ENCODE peak calls at places on chromosomes 5 and 9, in six cellular contexts. One of them, this sample, is unnamed.

GRCh38 chr9:74527718-74528117 is 30.6 kb downstream of the RORB start:
- DNase-seq in vagina: no peak
- DNase-seq in upper lobe of right lung: no peak
- DNase-seq in frontal cortex: no peak
- DNase-seq in activated CD8-positive, alpha-beta memory T cell treated with anti-CD3 and anti-CD28 coated beads for 48 hours: no peak
- DNase-seq in Right ventricle myocardium superior: no peak
- DNase-seq in this sample: no peak

GRCh38 chr5:172501708-172502379 is 47.5 kb upstream of the SH3PXD2B start:
- DNase-seq in vagina: peak
- DNase-seq in upper lobe of right lung: peak
- DNase-seq in frontal cortex: no peak
- DNase-seq in activated CD8-positive, alpha-beta memory T cell treated with anti-CD3 and anti-CD28 coated beads for 48 hours: no peak
- DNase-seq in Right ventricle myocardium superior: no peak
- DNase-seq in this sample: no peak

GRCh38 chr5:133397432-133397831 is 214.9 kb downstream of the FSTL4 start:
- DNase-seq in vagina: peak
- DNase-seq in upper lobe of right lung: no peak
- DNase-seq in frontal cortex: no peak
- DNase-seq in activated CD8-positive, alpha-beta memory T cell treated with anti-CD3 and anti-CD28 coated beads for 48 hours: no peak
- DNase-seq in Right ventricle myocardium superior: no peak
- DNase-seq in this sample: no peak

GRCh38 chr5:159163700-159164044 is 45.7 kb downstream of the RNF145 start:
- DNase-seq in vagina: no peak
- DNase-seq in upper lobe of right lung: no peak
- DNase-seq in frontal cortex: no peak
- DNase-seq in activated CD8-positive, alpha-beta memory T cell treated with anti-CD3 and anti-CD28 coated beads for 48 hours: no peak
- DNase-seq in Right ventricle myocardium superior: no peak
- DNase-seq in this sample: no peak

GRCh38 chr5:126961702-126962101 is 68.7 kb downstream of the MARCHF3 start:
- DNase-seq in vagina: no peak
- DNase-seq in upper lobe of right lung: no peak
- DNase-seq in frontal cortex: no peak
- DNase-seq in activated CD8-positive, alpha-beta memory T cell treated with anti-CD3 and anti-CD28 coated beads for 48 hours: no peak
- DNase-seq in Right ventricle myocardium superior: no peak
- DNase-seq in this sample: no peak

GRCh38 chr5:34686762-34687268 is 30.7 kb downstream of the RAI14 start:
- DNase-seq in vagina: no peak
- DNase-seq in upper lobe of right lung: peak
- DNase-seq in frontal cortex: no peak
- DNase-seq in activated CD8-positive, alpha-beta memory T cell treated with anti-CD3 and anti-CD28 coated beads for 48 hours: no peak
- DNase-seq in Right ventricle myocardium superior: peak
- DNase-seq in this sample: no peak

GRCh38 chr5:43432486-43433365 is 20.5 kb upstream of the CCL28 start:
- DNase-seq in vagina: no peak
- DNase-seq in upper lobe of right lung: peak
- DNase-seq in frontal cortex: peak
- DNase-seq in activated CD8-positive, alpha-beta memory T cell treated with anti-CD3 and anti-CD28 coated beads for 48 hours: no peak
- DNase-seq in Right ventricle myocardium superior: peak
- DNase-seq in this sample: peak

GRCh38 chr5:150763023-150763793 is 4.4 kb upstream of the DCTN4 start:
- DNase-seq in vagina: no peak
- DNase-seq in upper lobe of right lung: no peak
- DNase-seq in frontal cortex: no peak
- DNase-seq in activated CD8-positive, alpha-beta memory T cell treated with anti-CD3 and anti-CD28 coated beads for 48 hours: no peak
- DNase-seq in Right ventricle myocardium superior: peak
- DNase-seq in this sample: no peak

GRCh38 chr5:62974623-62975022 is 396.0 kb downstream of the LRRC70 start:
- DNase-seq in vagina: no peak
- DNase-seq in upper lobe of right lung: no peak
- DNase-seq in frontal cortex: no peak
- DNase-seq in activated CD8-positive, alpha-beta memory T cell treated with anti-CD3 and anti-CD28 coated beads for 48 hours: no peak
- DNase-seq in Right ventricle myocardium superior: no peak
- DNase-seq in this sample: no peak

GRCh38 chr9:136373300-136374182 is at the start of gene CARD9:
- DNase-seq in vagina: no peak
- DNase-seq in upper lobe of right lung: peak
- DNase-seq in frontal cortex: no peak
- DNase-seq in activated CD8-positive, alpha-beta memory T cell treated with anti-CD3 and anti-CD28 coated beads for 48 hours: no peak
- DNase-seq in Right ventricle myocardium superior: peak
- DNase-seq in this sample: no peak

GRCh38 chr5:16930487-16930886 is 5.6 kb downstream of the MYO10 start:
- DNase-seq in vagina: no peak
- DNase-seq in upper lobe of right lung: no peak
- DNase-seq in frontal cortex: no peak
- DNase-seq in activated CD8-positive, alpha-beta memory T cell treated with anti-CD3 and anti-CD28 coated beads for 48 hours: no peak
- DNase-seq in Right ventricle myocardium superior: no peak
- DNase-seq in this sample: no peak

GRCh38 chr9:94289691-94290090 is 30.6 kb downstream of the ZNF169 start:
- DNase-seq in vagina: no peak
- DNase-seq in upper lobe of right lung: no peak
- DNase-seq in frontal cortex: no peak
- DNase-seq in activated CD8-positive, alpha-beta memory T cell treated with anti-CD3 and anti-CD28 coated beads for 48 hours: no peak
- DNase-seq in Right ventricle myocardium superior: no peak
- DNase-seq in this sample: no peak

GRCh38 chr9:92665836-92666235 is 4.1 kb downstream of the IPPK start:
- DNase-seq in vagina: no peak
- DNase-seq in upper lobe of right lung: no peak
- DNase-seq in frontal cortex: no peak
- DNase-seq in activated CD8-positive, alpha-beta memory T cell treated with anti-CD3 and anti-CD28 coated beads for 48 hours: no peak
- DNase-seq in Right ventricle myocardium superior: no peak
- DNase-seq in this sample: no peak